ENCODE peak calls at places on chromosome 4, in six cellular contexts. One of them, this sample, is unnamed.

GRCh38 chr4:72969957-72970356 is 99.6 kb downstream of the COX18 start:
- DNase-seq in HCT116: no peak
- DNase-seq in K562: no peak
- DNase-seq in H1: no peak
- DNase-seq in SK-N-SH: no peak
- DNase-seq in GM12878: no peak
- DNase-seq in this sample: no peak

GRCh38 chr4:25320374-25321172 is 8.0 kb downstream of the ZCCHC4 start:
- DNase-seq in HCT116: no peak
- DNase-seq in K562: no peak
- DNase-seq in H1: no peak
- DNase-seq in SK-N-SH: no peak
- DNase-seq in GM12878: no peak
- DNase-seq in this sample: no peak

GRCh38 chr4:116027311-116027710 is 913.9 kb upstream of the NDST4 start:
- DNase-seq in HCT116: no peak
- DNase-seq in K562: no peak
- DNase-seq in H1: no peak
- DNase-seq in SK-N-SH: no peak
- DNase-seq in GM12878: no peak
- DNase-seq in this sample: no peak

GRCh38 chr4:83709627-83710026 is 173.7 kb downstream of the GPAT3 start:
- DNase-seq in HCT116: no peak
- DNase-seq in K562: no peak
- DNase-seq in H1: no peak
- DNase-seq in SK-N-SH: no peak
- DNase-seq in GM12878: no peak
- DNase-seq in this sample: no peak

GRCh38 chr4:1334579-1334895 is 12.5 kb upstream of the UVSSA start:
- DNase-seq in HCT116: no peak
- DNase-seq in K562: no peak
- DNase-seq in H1: no peak
- DNase-seq in SK-N-SH: no peak
- DNase-seq in GM12878: no peak
- DNase-seq in this sample: no peak

GRCh38 chr4:169070071-169070894 is 60.2 kb upstream of the CBR4 start:
- DNase-seq in HCT116: peak
- DNase-seq in K562: no peak
- DNase-seq in H1: no peak
- DNase-seq in SK-N-SH: no peak
- DNase-seq in GM12878: no peak
- DNase-seq in this sample: peak

GRCh38 chr4:40193018-40193571 is 3.7 kb upstream of the RHOH start:
- DNase-seq in HCT116: no peak
- DNase-seq in K562: no peak
- DNase-seq in H1: peak
- DNase-seq in SK-N-SH: no peak
- DNase-seq in GM12878: no peak
- DNase-seq in this sample: peak

GRCh38 chr4:128862608-128863313 is 53.3 kb downstream of the JADE1 start:
- DNase-seq in HCT116: no peak
- DNase-seq in K562: no peak
- DNase-seq in H1: no peak
- DNase-seq in SK-N-SH: no peak
- DNase-seq in GM12878: peak
- DNase-seq in this sample: no peak

GRCh38 chr4:181258569-181258968 is 984.6 kb upstream of the TENM3 start:
- DNase-seq in HCT116: no peak
- DNase-seq in K562: no peak
- DNase-seq in H1: no peak
- DNase-seq in SK-N-SH: no peak
- DNase-seq in GM12878: no peak
- DNase-seq in this sample: no peak

GRCh38 chr4:185657699-185658098 is 122.4 kb upstream of the PDLIM3 start:
- DNase-seq in HCT116: no peak
- DNase-seq in K562: no peak
- DNase-seq in H1: no peak
- DNase-seq in SK-N-SH: peak
- DNase-seq in GM12878: no peak
- DNase-seq in this sample: no peak

GRCh38 chr4:174120446-174121142 is 162.9 kb downstream of the FBXO8 start:
- DNase-seq in HCT116: peak
- DNase-seq in K562: peak
- DNase-seq in H1: no peak
- DNase-seq in SK-N-SH: peak
- DNase-seq in GM12878: no peak
- DNase-seq in this sample: peak
- TF ChIP-seq JUND in HCT116: no peak
- TF ChIP-seq JUND in K562: no peak
- TF ChIP-seq JUND in H1: no peak
- TF ChIP-seq JUND in SK-N-SH: no peak
- TF ChIP-seq JUND in GM12878: no peak
- TF ChIP-seq JUND in this sample: no peak

GRCh38 chr4:82652062-82652461 is 90.3 kb upstream of the TMEM150C start:
- DNase-seq in HCT116: no peak
- DNase-seq in K562: no peak
- DNase-seq in H1: no peak
- DNase-seq in SK-N-SH: no peak
- DNase-seq in GM12878: no peak
- DNase-seq in this sample: no peak
- TF ChIP-seq JUND in HCT116: no peak
- TF ChIP-seq JUND in K562: no peak
- TF ChIP-seq JUND in H1: no peak
- TF ChIP-seq JUND in SK-N-SH: no peak
- TF ChIP-seq JUND in GM12878: no peak
- TF ChIP-seq JUND in this sample: no peak

DNA sequence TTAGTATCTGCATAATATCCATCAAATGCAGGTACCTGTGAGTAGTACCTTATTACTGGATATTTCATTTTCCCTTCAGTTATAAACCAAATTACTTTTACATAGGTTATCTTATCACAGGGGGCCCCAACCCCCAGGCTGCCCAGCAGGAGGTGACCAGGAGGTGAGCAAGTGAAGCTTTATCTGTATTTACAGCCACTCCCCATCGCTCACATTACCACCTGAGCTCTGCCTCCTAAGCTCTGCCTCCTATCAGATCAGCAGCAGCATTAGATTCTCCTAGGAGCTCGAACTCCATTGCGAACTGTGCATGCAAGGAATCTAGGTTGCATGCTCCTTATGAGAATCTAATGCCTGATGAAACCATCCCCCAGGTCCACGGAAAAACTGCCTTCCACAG is 6.3 kb downstream of the PRSS12 start:
- DNase-seq in HCT116: no peak
- DNase-seq in K562: no peak
- DNase-seq in H1: no peak
- DNase-seq in SK-N-SH: no peak
- DNase-seq in GM12878: no peak
- DNase-seq in this sample: no peak
- TF ChIP-seq JUND in HCT116: no peak
- TF ChIP-seq JUND in K562: no peak
- TF ChIP-seq JUND in H1: no peak
- TF ChIP-seq JUND in SK-N-SH: no peak
- TF ChIP-seq JUND in GM12878: no peak
- TF ChIP-seq JUND in this sample: no peak

GRCh38 chr4:75654905-75655304 is 18.3 kb downstream of the G3BP2 start:
- DNase-seq in HCT116: no peak
- DNase-seq in K562: no peak
- DNase-seq in H1: no peak
- DNase-seq in SK-N-SH: no peak
- DNase-seq in GM12878: no peak
- DNase-seq in this sample: no peak
- TF ChIP-seq JUND in HCT116: no peak
- TF ChIP-seq JUND in K562: no peak
- TF ChIP-seq JUND in H1: no peak
- TF ChIP-seq JUND in SK-N-SH: no peak
- TF ChIP-seq JUND in GM12878: no peak
- TF ChIP-seq JUND in this sample: no peak

GRCh38 chr4:106869551-106869950 is 166.6 kb downstream of the DKK2 start:
- DNase-seq in HCT116: no peak
- DNase-seq in K562: no peak
- DNase-seq in H1: no peak
- DNase-seq in SK-N-SH: no peak
- DNase-seq in GM12878: no peak
- DNase-seq in this sample: no peak
- TF ChIP-seq JUND in HCT116: no peak
- TF ChIP-seq JUND in K562: no peak
- TF ChIP-seq JUND in H1: no peak
- TF ChIP-seq JUND in SK-N-SH: no peak
- TF ChIP-seq JUND in GM12878: no peak
- TF ChIP-seq JUND in this sample: no peak

GRCh38 chr4:3263053-3263958 is 14.3 kb downstream of the MSANTD1 start:
- DNase-seq in HCT116: no peak
- DNase-seq in K562: no peak
- DNase-seq in H1: peak
- DNase-seq in SK-N-SH: peak
- DNase-seq in GM12878: no peak
- DNase-seq in this sample: no peak
- TF ChIP-seq JUND in HCT116: no peak
- TF ChIP-seq JUND in K562: no peak
- TF ChIP-seq JUND in H1: no peak
- TF ChIP-seq JUND in SK-N-SH: no peak
- TF ChIP-seq JUND in GM12878: no peak
- TF ChIP-seq JUND in this sample: no peak

GRCh38 chr4:13920901-13921300 is 293.4 kb upstream of the BOD1L1 start:
- DNase-seq in HCT116: no peak
- DNase-seq in K562: no peak
- DNase-seq in H1: no peak
- DNase-seq in SK-N-SH: no peak
- DNase-seq in GM12878: no peak
- DNase-seq in this sample: no peak

GRCh38 chr4:13919021-13919441 is 291.5 kb upstream of the BOD1L1 start:
- DNase-seq in HCT116: no peak
- DNase-seq in K562: no peak
- DNase-seq in H1: no peak
- DNase-seq in SK-N-SH: no peak
- DNase-seq in GM12878: no peak
- DNase-seq in this sample: no peak

GRCh38 chr4:13917010-13917409 is 289.5 kb upstream of the BOD1L1 start:
- DNase-seq in HCT116: no peak
- DNase-seq in K562: no peak
- DNase-seq in H1: no peak
- DNase-seq in SK-N-SH: no peak
- DNase-seq in GM12878: no peak
- DNase-seq in this sample: no peak

GRCh38 chr4:13920111-13920875 is 292.8 kb upstream of the BOD1L1 start:
- DNase-seq in HCT116: no peak
- DNase-seq in K562: no peak
- DNase-seq in H1: no peak
- DNase-seq in SK-N-SH: no peak
- DNase-seq in GM12878: no peak
- DNase-seq in this sample: no peak

DNA sequence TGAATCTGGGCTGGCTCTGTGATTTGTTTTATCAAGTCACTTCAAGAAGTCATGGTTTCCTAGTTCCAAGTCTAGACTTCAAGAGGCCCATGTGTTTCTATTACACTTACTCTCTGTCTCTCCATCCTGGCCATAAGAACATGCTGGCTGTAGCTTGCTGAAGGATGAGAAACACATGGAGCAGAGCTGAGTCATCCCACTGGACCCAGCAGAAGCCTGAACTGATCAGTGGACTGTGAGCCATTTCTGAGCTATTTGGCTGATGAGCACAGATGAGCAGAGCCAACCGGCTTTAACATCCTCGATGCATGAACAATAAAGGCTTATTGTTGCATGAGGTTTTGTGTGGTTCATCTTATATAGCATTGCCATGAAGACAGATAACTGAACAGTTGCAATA is 290.6 kb upstream of the BOD1L1 start:
- DNase-seq in HCT116: no peak
- DNase-seq in K562: no peak
- DNase-seq in H1: no peak
- DNase-seq in SK-N-SH: no peak
- DNase-seq in GM12878: no peak
- DNase-seq in this sample: no peak
- TF ChIP-seq JUND in HCT116: no peak
- TF ChIP-seq JUND in K562: no peak
- TF ChIP-seq JUND in H1: no peak
- TF ChIP-seq JUND in SK-N-SH: peak
- TF ChIP-seq JUND in GM12878: no peak
- TF ChIP-seq JUND in this sample: no peak

GRCh38 chr4:118279920-118280432 is 72.8 kb downstream of the PRSS12 start:
- DNase-seq in HCT116: no peak
- DNase-seq in K562: no peak
- DNase-seq in H1: no peak
- DNase-seq in SK-N-SH: no peak
- DNase-seq in GM12878: no peak
- DNase-seq in this sample: no peak
- TF ChIP-seq JUND in HCT116: no peak
- TF ChIP-seq JUND in K562: no peak
- TF ChIP-seq JUND in H1: no peak
- TF ChIP-seq JUND in SK-N-SH: peak
- TF ChIP-seq JUND in GM12878: no peak
- TF ChIP-seq JUND in this sample: no peak

GRCh38 chr4:99817310-99817885 is 771 bp downstream of the DAPP1 start:
- DNase-seq in HCT116: no peak
- DNase-seq in K562: no peak
- DNase-seq in H1: no peak
- DNase-seq in SK-N-SH: no peak
- DNase-seq in GM12878: no peak
- DNase-seq in this sample: no peak
- TF ChIP-seq JUND in HCT116: no peak
- TF ChIP-seq JUND in K562: no peak
- TF ChIP-seq JUND in H1: no peak
- TF ChIP-seq JUND in SK-N-SH: no peak
- TF ChIP-seq JUND in GM12878: no peak
- TF ChIP-seq JUND in this sample: no peak